ENCODE peak calls at places on chromosome 21, in ten cellular contexts. A is neural progenitor cell, M is upper lobe of right lung, W is NT2/D1, F is Panc1, G is tibial artery, T is prostate gland, C is fibroblast of lung, S is IMR-90, X is left lung. Z is an unnamed sample.

GRCh38 chr21:42013901-42014300 is 3.7 kb upstream of the ZBTB21 start:
- DNase-seq in A (no peak), M (no peak), W (no peak), F (no peak), G (no peak), T (no peak), C (no peak), S (no peak), X (no peak), Z (no peak)

GRCh38 chr21:42062543-42063022 is 8.5 kb upstream of the UMODL1 start:
- DNase-seq in A (no peak), M (peak; percentile 88), W (no peak), F (no peak), G (no peak), T (no peak), C (no peak), S (no peak), X (peak; percentile 75), Z (peak; percentile 85)

GRCh38 chr21:31752352-31752751 is 20.4 kb upstream of the SCAF4 start:
- DNase-seq in A (no peak), M (no peak), W (no peak), F (no peak), G (no peak), T (no peak), C (peak; percentile 22), S (peak; percentile 45), X (no peak), Z (no peak)

GRCh38 chr21:26127918-26128317 is 42.7 kb downstream of the APP start:
- DNase-seq in A (no peak), M (no peak), W (no peak), F (no peak), G (no peak), T (peak; percentile 53), C (peak; percentile 70), S (peak; percentile 69), X (no peak), Z (no peak)

GRCh38 chr21:14273736-14274538 is 58.0 kb downstream of the RBM11 start:
- DNase-seq in A (peak; percentile 17), M (peak; percentile 88), W (no peak), F (no peak), G (peak; percentile 64), T (peak; percentile 4), C (no peak), S (no peak), X (peak; percentile 92), Z (no peak)

GRCh38 chr21:27269646-27270045 is 302.8 kb upstream of the ADAMTS5 start:
- DNase-seq in A (no peak), M (no peak), W (peak; percentile 9), F (no peak), G (no peak), T (no peak), C (peak; percentile 89), S (peak; percentile 97), X (no peak), Z (no peak)

GRCh38 chr21:36323032-36323431 is 3.0 kb downstream of the MORC3 start:
- DNase-seq in A (no peak), M (no peak), W (no peak), F (no peak), G (no peak), T (no peak), C (no peak), S (peak; percentile 20), X (no peak), Z (no peak)

GRCh38 chr21:29819675-29820337 is 120.0 kb downstream of the GRIK1 start:
- DNase-seq in A (no peak), M (no peak), W (no peak), F (no peak), G (no peak), T (no peak), C (no peak), S (no peak), X (no peak), Z (no peak)

GRCh38 chr21:17513214-17514123 is 626 bp downstream of the CXADR start:
- DNase-seq in A (peak; percentile 71), M (peak; percentile 77), W (no peak), F (no peak), G (no peak), T (peak; percentile 36), C (peak; percentile 61), S (no peak), X (peak; percentile 78), Z (no peak)

GRCh38 chr21:38790961-38791360 is 14.8 kb upstream of the ETS2 start:
- DNase-seq in A (no peak), M (no peak), W (no peak), F (no peak), G (no peak), T (no peak), C (no peak), S (no peak), X (no peak), Z (no peak)
- H3K9me3 ChIP-seq in A (no peaks in the 10 kb centered on the region), M (no peaks in the 10 kb centered on the region), W (no peaks in the 10 kb centered on the region), F (peaks cover 18% of the 10 kb centered on the region), G (no peaks in the 10 kb centered on the region), T (no peaks in the 10 kb centered on the region), C (no peaks in the 10 kb centered on the region), S (no peaks in the 10 kb centered on the region), X (no peaks in the 10 kb centered on the region), Z (no peaks in the 10 kb centered on the region)

GRCh38 chr21:28518620-28519019 is 474.1 kb downstream of the LTN1 start:
- DNase-seq in A (no peak), M (no peak), W (no peak), F (no peak), G (no peak), T (no peak), C (no peak), S (peak; percentile 35), X (no peak), Z (no peak)

GRCh38 chr21:28513450-28513849 is 479.2 kb downstream of the LTN1 start:
- DNase-seq in A (no peak), M (no peak), W (no peak), F (no peak), G (no peak), T (no peak), C (peak; percentile 28), S (peak; percentile 23), X (no peak), Z (no peak)

GRCh38 chr21:28521932-28522826 is 470.5 kb downstream of the LTN1 start:
- DNase-seq in A (peak; percentile 33), M (no peak), W (peak; percentile 22), F (no peak), G (no peak), T (no peak), C (peak; percentile 33), S (peak; percentile 79), X (no peak), Z (no peak)

GRCh38 chr21:28516011-28516410 is 476.7 kb downstream of the LTN1 start:
- DNase-seq in A (no peak), M (no peak), W (no peak), F (no peak), G (no peak), T (no peak), C (no peak), S (no peak), X (no peak), Z (no peak)

GRCh38 chr21:28516996-28517592 is 475.6 kb downstream of the LTN1 start:
- DNase-seq in A (peak; percentile 90), M (peak; percentile 75), W (peak; percentile 83), F (peak; percentile 15), G (peak; percentile 67), T (peak; percentile 44), C (peak; percentile 47), S (no peak), X (peak; percentile 53), Z (peak; percentile 27)
- H3K9me3 ChIP-seq in A (no peaks in the 10 kb centered on the region), M (no peaks in the 10 kb centered on the region), W (no peaks in the 10 kb centered on the region), F (no peaks in the 10 kb centered on the region), G (no peaks in the 10 kb centered on the region), T (no peaks in the 10 kb centered on the region), C (no peaks in the 10 kb centered on the region), S (no peaks in the 10 kb centered on the region), X (no peaks in the 10 kb centered on the region), Z (no peaks in the 10 kb centered on the region)

DNA sequence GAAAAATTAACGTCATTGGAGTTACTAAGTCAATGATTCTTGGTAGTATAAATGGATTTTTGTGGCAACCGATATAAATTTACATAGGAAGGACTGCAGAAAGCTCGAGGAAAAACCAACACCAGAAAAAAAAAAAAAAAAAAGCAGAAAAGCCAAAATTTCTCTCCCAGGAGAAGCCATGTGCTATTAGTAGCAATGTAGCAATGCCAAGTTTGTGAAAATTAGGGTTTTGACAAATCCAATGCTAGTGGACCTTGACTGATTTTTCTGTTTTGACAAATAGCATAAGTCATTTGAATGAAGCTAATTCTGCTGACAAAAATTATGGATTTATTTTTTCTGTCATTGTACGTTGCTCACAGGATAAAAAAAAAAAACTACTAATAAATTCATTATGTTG is 1561.9 kb downstream of the MRPL39 start:
- DNase-seq in A (no peak), M (no peak), W (no peak), F (no peak), G (no peak), T (no peak), C (no peak), S (no peak), X (no peak), Z (no peak)
- H3K9me3 ChIP-seq in A (peaks cover 36% of the 10 kb centered on the region), M (no peaks in the 10 kb centered on the region), W (no peaks in the 10 kb centered on the region), F (no peaks in the 10 kb centered on the region), G (no peaks in the 10 kb centered on the region), T (no peaks in the 10 kb centered on the region), C (no peaks in the 10 kb centered on the region), S (no peaks in the 10 kb centered on the region), X (no peaks in the 10 kb centered on the region), Z (no peaks in the 10 kb centered on the region)

DNA sequence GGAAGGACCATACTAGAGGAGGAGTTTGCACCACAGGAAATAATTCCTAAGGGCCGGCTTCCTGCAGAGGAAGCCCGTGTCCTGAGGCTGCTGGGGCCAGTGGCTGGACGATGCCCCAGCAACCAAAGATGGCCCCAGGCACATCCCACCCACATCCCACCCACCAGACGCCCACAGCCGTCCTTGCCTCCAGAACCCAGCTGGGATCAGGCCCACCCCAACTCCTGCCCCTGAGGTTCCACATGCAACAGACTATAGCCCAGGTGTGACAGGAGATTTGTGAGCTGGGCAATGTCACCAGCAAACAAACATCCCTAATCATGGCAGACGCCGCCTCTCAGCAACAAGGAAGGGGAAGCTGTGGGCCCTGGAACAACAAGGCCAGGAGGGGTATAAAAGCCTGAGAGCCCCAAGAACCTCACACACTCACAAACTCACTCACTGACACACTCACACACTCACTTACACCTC is at the start of gene KRTAP10-9:
- DNase-seq in A (no peak), M (no peak), W (no peak), F (no peak), G (no peak), T (no peak), C (no peak), S (no peak), X (peak; percentile 31), Z (no peak)
- H3K9me3 ChIP-seq in A (peaks cover 13% of the 10 kb centered on the region), M (peaks cover 20% of the 10 kb centered on the region), W (peaks cover 42% of the 10 kb centered on the region), F (peaks cover 7% of the 10 kb centered on the region), G (peaks cover 17% of the 10 kb centered on the region), T (no peaks in the 10 kb centered on the region), C (no peaks in the 10 kb centered on the region), S (peaks cover 2% of the 10 kb centered on the region), X (peaks cover 3% of the 10 kb centered on the region), Z (peaks cover 4% of the 10 kb centered on the region)

GRCh38 chr21:21279193-21279901 is 281.1 kb downstream of the NCAM2 start:
- DNase-seq in A (no peak), M (no peak), W (no peak), F (no peak), G (no peak), T (no peak), C (no peak), S (no peak), X (no peak), Z (no peak)
- H3K9me3 ChIP-seq in A (no peaks in the 10 kb centered on the region), M (no peaks in the 10 kb centered on the region), W (no peaks in the 10 kb centered on the region), F (no peaks in the 10 kb centered on the region), G (no peaks in the 10 kb centered on the region), T (no peaks in the 10 kb centered on the region), C (no peaks in the 10 kb centered on the region), S (no peaks in the 10 kb centered on the region), X (no peaks in the 10 kb centered on the region), Z (no peaks in the 10 kb centered on the region)

Z was measured in T-helper 17 cell.